ENCODE peak calls at places on chromosome 2, in five cellular contexts. One of them, this sample, is unnamed.

GRCh38 chr2:27431395-27431794 is 3.0 kb downstream of the NRBP1 start:
- DNase-seq in thyroid gland: no peak
- DNase-seq in naive thymus-derived CD4-positive, alpha-beta T cell: no peak
- DNase-seq in CD4-positive, CD25-positive, alpha-beta regulatory T cell: peak; percentile 13
- DNase-seq in GM12865: no peak
- DNase-seq in this sample: no peak

GRCh38 chr2:229027353-229028115 is 243.6 kb downstream of the PID1 start:
- DNase-seq in thyroid gland: no peak
- DNase-seq in naive thymus-derived CD4-positive, alpha-beta T cell: no peak
- DNase-seq in CD4-positive, CD25-positive, alpha-beta regulatory T cell: no peak
- DNase-seq in GM12865: no peak
- DNase-seq in this sample: no peak

GRCh38 chr2:207188601-207189000 is 22.9 kb upstream of the KLF7 start:
- DNase-seq in thyroid gland: no peak
- DNase-seq in naive thymus-derived CD4-positive, alpha-beta T cell: no peak
- DNase-seq in CD4-positive, CD25-positive, alpha-beta regulatory T cell: no peak
- DNase-seq in GM12865: no peak
- DNase-seq in this sample: no peak

GRCh38 chr2:38474833-38475566 is 97.9 kb upstream of the ATL2 start:
- DNase-seq in thyroid gland: no peak
- DNase-seq in naive thymus-derived CD4-positive, alpha-beta T cell: no peak
- DNase-seq in CD4-positive, CD25-positive, alpha-beta regulatory T cell: no peak
- DNase-seq in GM12865: peak; percentile 35
- DNase-seq in this sample: no peak

GRCh38 chr2:133286326-133286922 is 281.8 kb downstream of the NCKAP5 start:
- DNase-seq in thyroid gland: no peak
- DNase-seq in naive thymus-derived CD4-positive, alpha-beta T cell: no peak
- DNase-seq in CD4-positive, CD25-positive, alpha-beta regulatory T cell: no peak
- DNase-seq in GM12865: no peak
- DNase-seq in this sample: no peak

GRCh38 chr2:133266075-133266925 is 302.0 kb downstream of the NCKAP5 start:
- DNase-seq in thyroid gland: no peak
- DNase-seq in naive thymus-derived CD4-positive, alpha-beta T cell: no peak
- DNase-seq in CD4-positive, CD25-positive, alpha-beta regulatory T cell: no peak
- DNase-seq in GM12865: no peak
- DNase-seq in this sample: no peak

GRCh38 chr2:85954192-85954900 is 65.6 kb upstream of the ST3GAL5 start:
- DNase-seq in thyroid gland: peak; percentile 97
- DNase-seq in naive thymus-derived CD4-positive, alpha-beta T cell: no peak
- DNase-seq in CD4-positive, CD25-positive, alpha-beta regulatory T cell: no peak
- DNase-seq in GM12865: no peak
- DNase-seq in this sample: no peak

GRCh38 chr2:120451334-120451733 is 105.4 kb downstream of the INHBB start:
- DNase-seq in thyroid gland: no peak
- DNase-seq in naive thymus-derived CD4-positive, alpha-beta T cell: no peak
- DNase-seq in CD4-positive, CD25-positive, alpha-beta regulatory T cell: no peak
- DNase-seq in GM12865: no peak
- DNase-seq in this sample: no peak

GRCh38 chr2:11163439-11164317 is 8.4 kb downstream of the SLC66A3 start:
- DNase-seq in thyroid gland: no peak
- DNase-seq in naive thymus-derived CD4-positive, alpha-beta T cell: no peak
- DNase-seq in CD4-positive, CD25-positive, alpha-beta regulatory T cell: no peak
- DNase-seq in GM12865: no peak
- DNase-seq in this sample: no peak

GRCh38 chr2:217799553-217800432 is 203.0 kb downstream of the TNS1 start:
- DNase-seq in thyroid gland: no peak
- DNase-seq in naive thymus-derived CD4-positive, alpha-beta T cell: no peak
- DNase-seq in CD4-positive, CD25-positive, alpha-beta regulatory T cell: no peak
- DNase-seq in GM12865: no peak
- DNase-seq in this sample: no peak

GRCh38 chr2:30208453-30208852 is 22.9 kb upstream of the LBH start:
- DNase-seq in thyroid gland: peak; percentile 72
- DNase-seq in naive thymus-derived CD4-positive, alpha-beta T cell: no peak
- DNase-seq in CD4-positive, CD25-positive, alpha-beta regulatory T cell: no peak
- DNase-seq in GM12865: peak; percentile 68
- DNase-seq in this sample: no peak

DNA sequence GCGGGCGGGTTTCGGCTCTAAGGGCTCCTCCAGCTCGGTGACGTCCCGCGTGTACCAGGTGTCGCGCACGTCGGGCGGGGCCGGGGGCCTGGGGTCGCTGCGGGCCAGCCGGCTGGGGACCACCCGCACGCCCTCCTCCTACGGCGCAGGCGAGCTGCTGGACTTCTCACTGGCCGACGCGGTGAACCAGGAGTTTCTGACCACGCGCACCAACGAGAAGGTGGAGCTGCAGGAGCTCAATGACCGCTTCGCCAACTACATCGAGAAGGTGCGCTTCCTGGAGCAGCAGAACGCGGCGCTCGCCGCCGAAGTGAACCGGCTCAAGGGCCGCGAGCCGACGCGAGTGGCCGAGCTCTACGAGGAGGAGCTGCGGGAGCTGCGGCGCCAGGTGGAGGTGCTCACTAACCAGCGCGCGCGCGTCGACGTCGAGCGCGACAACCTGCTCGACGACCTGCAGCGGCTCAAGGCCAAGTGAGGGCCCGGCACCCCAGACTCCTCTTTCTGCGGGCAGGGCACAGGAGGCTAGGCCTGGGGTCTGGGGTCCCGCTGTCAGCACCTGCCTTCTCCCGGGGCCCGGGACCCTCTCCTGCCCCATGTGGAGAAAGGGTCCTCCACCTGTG is 503 bp downstream of the DES start:
- DNase-seq in thyroid gland: peak; percentile 9
- DNase-seq in naive thymus-derived CD4-positive, alpha-beta T cell: no peak
- DNase-seq in CD4-positive, CD25-positive, alpha-beta regulatory T cell: no peak
- DNase-seq in GM12865: no peak
- DNase-seq in this sample: no peak
- H3K4me3 ChIP-seq in thyroid gland: no peak overlapping the region
- H3K4me3 ChIP-seq in naive thymus-derived CD4-positive, alpha-beta T cell: no peak overlapping the region
- H3K4me3 ChIP-seq in CD4-positive, CD25-positive, alpha-beta regulatory T cell: no peak overlapping the region
- H3K4me3 ChIP-seq in GM12865: no peak overlapping the region
- H3K4me3 ChIP-seq in this sample: no peak overlapping the region

GRCh38 chr2:46575467-46575866 is 96.1 kb downstream of the TMEM247 start:
- DNase-seq in thyroid gland: no peak
- DNase-seq in naive thymus-derived CD4-positive, alpha-beta T cell: no peak
- DNase-seq in CD4-positive, CD25-positive, alpha-beta regulatory T cell: no peak
- DNase-seq in GM12865: no peak
- DNase-seq in this sample: no peak
- H3K4me3 ChIP-seq in thyroid gland: no peak overlapping the region
- H3K4me3 ChIP-seq in naive thymus-derived CD4-positive, alpha-beta T cell: no peak overlapping the region
- H3K4me3 ChIP-seq in CD4-positive, CD25-positive, alpha-beta regulatory T cell: no peak overlapping the region
- H3K4me3 ChIP-seq in GM12865: no peak overlapping the region
- H3K4me3 ChIP-seq in this sample: no peak overlapping the region

DNA sequence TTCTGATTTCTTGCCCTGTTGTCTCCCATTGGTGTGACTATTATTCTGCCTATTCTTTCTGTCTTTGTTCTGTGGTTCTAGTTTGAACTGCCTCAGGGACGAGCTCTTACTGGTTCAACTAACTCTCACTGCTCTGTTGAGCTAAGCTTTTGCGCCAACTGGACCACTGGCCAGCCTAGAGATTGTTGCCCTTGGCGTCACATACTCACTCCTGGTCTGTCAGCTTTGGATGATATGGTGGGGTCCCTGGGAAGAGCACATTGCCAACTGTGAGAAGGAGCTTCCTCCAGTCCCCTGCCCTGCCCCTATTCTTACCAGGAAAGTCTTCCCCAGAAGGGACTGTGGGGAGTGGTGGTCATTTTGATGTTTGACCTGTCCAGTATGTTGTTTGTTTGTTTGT is 6.0 kb downstream of the MTHFD2 start:
- DNase-seq in thyroid gland: no peak
- DNase-seq in naive thymus-derived CD4-positive, alpha-beta T cell: no peak
- DNase-seq in CD4-positive, CD25-positive, alpha-beta regulatory T cell: no peak
- DNase-seq in GM12865: no peak
- DNase-seq in this sample: no peak
- H3K4me3 ChIP-seq in thyroid gland: no peak overlapping the region
- H3K4me3 ChIP-seq in naive thymus-derived CD4-positive, alpha-beta T cell: no peak overlapping the region
- H3K4me3 ChIP-seq in CD4-positive, CD25-positive, alpha-beta regulatory T cell: no peak overlapping the region
- H3K4me3 ChIP-seq in GM12865: no peak overlapping the region
- H3K4me3 ChIP-seq in this sample: no peak overlapping the region

DNA sequence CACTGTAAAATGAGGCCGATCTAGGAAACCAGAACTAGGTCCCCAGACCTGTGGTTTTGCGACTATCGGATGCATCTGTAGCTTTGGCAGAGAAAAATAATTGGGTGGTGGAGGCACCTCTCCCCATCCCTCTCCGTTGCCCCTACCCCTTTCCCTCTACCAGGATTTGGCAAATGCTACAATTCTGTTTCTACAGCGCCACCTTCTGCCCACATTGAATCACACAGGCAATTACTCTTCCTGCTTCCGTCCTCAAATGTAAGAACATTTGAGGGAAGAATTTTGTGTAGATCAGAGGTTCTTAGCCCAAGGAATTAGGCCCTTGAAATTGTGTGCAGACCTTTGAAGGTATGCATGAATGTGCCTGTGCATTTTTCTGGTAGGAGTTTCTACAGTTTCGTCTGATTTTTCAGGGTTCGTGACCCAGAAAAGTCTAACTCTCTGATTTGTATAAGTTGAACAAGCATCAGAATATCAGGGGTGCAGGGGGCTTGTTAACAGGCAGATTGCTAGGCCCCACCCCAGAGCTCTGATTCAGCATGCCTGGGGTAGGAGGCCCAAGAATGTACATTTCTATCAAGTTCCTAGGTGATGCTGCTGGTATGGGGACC is 11.2 kb downstream of the ATP6V1B1 start:
- DNase-seq in thyroid gland: peak; percentile 49
- DNase-seq in naive thymus-derived CD4-positive, alpha-beta T cell: peak; percentile 26
- DNase-seq in CD4-positive, CD25-positive, alpha-beta regulatory T cell: peak; percentile 25
- DNase-seq in GM12865: peak; percentile 53
- DNase-seq in this sample: peak; percentile 42
- H3K4me3 ChIP-seq in thyroid gland: no peak overlapping the region
- H3K4me3 ChIP-seq in naive thymus-derived CD4-positive, alpha-beta T cell: no peak overlapping the region
- H3K4me3 ChIP-seq in CD4-positive, CD25-positive, alpha-beta regulatory T cell: no peak overlapping the region
- H3K4me3 ChIP-seq in GM12865: no peak overlapping the region
- H3K4me3 ChIP-seq in this sample: no peak overlapping the region

DNA sequence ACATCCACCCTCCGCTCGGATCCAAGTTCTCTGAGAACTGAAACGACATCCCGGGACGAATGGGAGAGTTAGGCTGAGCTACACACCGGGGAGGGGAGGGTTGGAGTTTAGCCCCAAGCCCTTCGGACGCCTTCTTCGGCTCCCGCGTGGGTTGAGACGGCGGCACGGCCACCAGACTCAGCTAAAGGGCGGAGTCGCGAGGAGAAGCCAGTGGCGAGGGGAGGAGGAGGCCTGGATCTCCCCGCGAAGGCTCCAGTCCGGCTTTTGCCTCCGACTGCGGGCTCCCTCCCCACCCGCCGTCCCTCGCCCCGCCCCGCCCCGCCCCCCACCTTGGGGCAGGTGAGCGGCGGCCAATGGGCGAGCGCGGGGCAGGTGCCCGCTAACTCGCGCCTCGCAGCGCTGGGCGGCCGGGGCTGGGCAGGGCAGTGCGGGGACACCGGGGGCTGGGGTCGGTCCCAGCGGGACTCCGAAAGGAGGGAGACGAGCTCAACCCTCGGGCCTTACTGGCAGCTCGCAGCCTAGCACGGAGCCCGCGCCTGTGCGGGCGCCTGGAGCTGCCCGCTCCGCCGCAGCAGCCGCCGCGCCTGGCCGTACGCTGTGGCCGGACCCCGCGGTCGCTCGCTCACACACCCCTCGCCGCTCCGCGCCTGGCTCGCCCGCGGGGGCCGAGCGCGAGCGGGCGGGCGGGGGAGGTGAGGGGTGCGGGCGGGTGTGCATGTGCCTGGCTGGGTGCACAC is at the start of gene EMX1:
- DNase-seq in thyroid gland: peak; percentile 73
- DNase-seq in naive thymus-derived CD4-positive, alpha-beta T cell: no peak
- DNase-seq in CD4-positive, CD25-positive, alpha-beta regulatory T cell: no peak
- DNase-seq in GM12865: peak; percentile 85
- DNase-seq in this sample: no peak
- H3K4me3 ChIP-seq in thyroid gland: peak within 1 kb of the TSS; percentile 6
- H3K4me3 ChIP-seq in naive thymus-derived CD4-positive, alpha-beta T cell: peak within 1 kb of the TSS; percentile 47
- H3K4me3 ChIP-seq in CD4-positive, CD25-positive, alpha-beta regulatory T cell: peak within 1 kb of the TSS; percentile 44
- H3K4me3 ChIP-seq in GM12865: peak within 1 kb of the TSS; percentile 59
- H3K4me3 ChIP-seq in this sample: peak within 1 kb of the TSS; percentile 58

GRCh38 chr2:51657849-51658248 is 625.9 kb upstream of the NRXN1 start:
- DNase-seq in thyroid gland: no peak
- DNase-seq in naive thymus-derived CD4-positive, alpha-beta T cell: no peak
- DNase-seq in CD4-positive, CD25-positive, alpha-beta regulatory T cell: no peak
- DNase-seq in GM12865: no peak
- DNase-seq in this sample: no peak

GRCh38 chr2:51662187-51662586 is 630.3 kb upstream of the NRXN1 start:
- DNase-seq in thyroid gland: no peak
- DNase-seq in naive thymus-derived CD4-positive, alpha-beta T cell: no peak
- DNase-seq in CD4-positive, CD25-positive, alpha-beta regulatory T cell: no peak
- DNase-seq in GM12865: no peak
- DNase-seq in this sample: no peak
- H3K4me3 ChIP-seq in thyroid gland: no peak overlapping the region
- H3K4me3 ChIP-seq in naive thymus-derived CD4-positive, alpha-beta T cell: no peak overlapping the region
- H3K4me3 ChIP-seq in CD4-positive, CD25-positive, alpha-beta regulatory T cell: no peak overlapping the region
- H3K4me3 ChIP-seq in GM12865: no peak overlapping the region
- H3K4me3 ChIP-seq in this sample: no peak overlapping the region

GRCh38 chr2:212364106-212364505 is 174.5 kb downstream of the ERBB4 start:
- DNase-seq in thyroid gland: no peak
- DNase-seq in naive thymus-derived CD4-positive, alpha-beta T cell: no peak
- DNase-seq in CD4-positive, CD25-positive, alpha-beta regulatory T cell: no peak
- DNase-seq in GM12865: no peak
- DNase-seq in this sample: no peak
- H3K4me3 ChIP-seq in thyroid gland: no peak overlapping the region
- H3K4me3 ChIP-seq in naive thymus-derived CD4-positive, alpha-beta T cell: no peak overlapping the region
- H3K4me3 ChIP-seq in CD4-positive, CD25-positive, alpha-beta regulatory T cell: no peak overlapping the region
- H3K4me3 ChIP-seq in GM12865: no peak overlapping the region
- H3K4me3 ChIP-seq in this sample: no peak overlapping the region

This sample was measured in CD8-positive, alpha-beta memory T cell.